ENCODE peak calls at places on chromosome X, in four cellular contexts. P is A549, Z is GM12878, N is K562. C is an unnamed sample.

GRCh38 chrX:15714529-15714928 is 23.5 kb upstream of the CA5B start:
- DNase-seq in P (no peak), Z (no peak), N (no peak), C (no peak)

GRCh38 chrX:44974462-44974861 is 101.5 kb downstream of the KDM6A start:
- DNase-seq in P (peak; percentile 25), Z (no peak), N (no peak), C (no peak)

GRCh38 chrX:47217121-47217851 is 1.2 kb upstream of the CDK16 start:
- DNase-seq in P (peak; percentile 14), Z (no peak), N (no peak), C (peak; percentile 44)

GRCh38 chrX:133600536-133600935 is 185.2 kb upstream of the GPC4 start:
- DNase-seq in P (no peak), Z (no peak), N (no peak), C (no peak)

GRCh38 chrX:119753639-119754257 is 4.6 kb upstream of the SOWAHD start:
- DNase-seq in P (no peak), Z (no peak), N (peak; percentile 46), C (peak; percentile 25)

GRCh38 chrX:130071611-130072349 is 38.5 kb downstream of the ELF4 start:
- DNase-seq in P (no peak), Z (no peak), N (peak; percentile 73), C (peak; percentile 89)

GRCh38 chrX:153820601-153821000 is 9.7 kb downstream of the PDZD4 start:
- DNase-seq in P (no peak), Z (no peak), N (no peak), C (no peak)

GRCh38 chrX:12894074-12894691 is 12.2 kb upstream of the TLR8 start:
- DNase-seq in P (peak; percentile 33), Z (no peak), N (peak; percentile 57), C (peak; percentile 28)

GRCh38 chrX:119685225-119686066 is 7.5 kb downstream of the SEPTIN6 start:
- DNase-seq in P (no peak), Z (no peak), N (peak; percentile 65), C (no peak)

GRCh38 chrX:65781845-65782244 is 114.4 kb downstream of the MSN start:
- DNase-seq in P (no peak), Z (no peak), N (no peak), C (no peak)

GRCh38 chrX:140817943-140818342 is 108.4 kb downstream of the LINC00632 start:
- DNase-seq in P (peak; percentile 7), Z (no peak), N (peak; percentile 9), C (no peak)

GRCh38 chrX:154696328-154697045 is 43.1 kb upstream of the CTAG2 start:
- DNase-seq in P (no peak), Z (no peak), N (no peak), C (no peak)

GRCh38 chrX:51851507-51852085 is 41.8 kb upstream of the MAGED1 start:
- DNase-seq in P (no peak), Z (no peak), N (peak; percentile 3), C (peak; percentile 6)

GRCh38 chrX:1248381-1249061 is 20.1 kb upstream of the CSF2RA start:
- DNase-seq in P (no peak), Z (no peak), N (no peak), C (peak; percentile 7)

GRCh38 chrX:19795289-19795688 is 92.1 kb downstream of the SH3KBP1 start:
- DNase-seq in P (no peak), Z (no peak), N (no peak), C (no peak)

GRCh38 chrX:154717824-154718223 is 33.1 kb downstream of the GAB3 start:
- DNase-seq in P (no peak), Z (no peak), N (peak; percentile 89), C (no peak)

GRCh38 chrX:19791562-19791961 is 95.8 kb downstream of the SH3KBP1 start:
- DNase-seq in P (no peak), Z (no peak), N (no peak), C (no peak)

GRCh38 chrX:119512145-119512800 is 44.0 kb downstream of the SLC25A5 start:
- DNase-seq in P (peak; percentile 84), Z (no peak), N (peak; percentile 80), C (peak; percentile 75)

GRCh38 chrX:118974088-118974907 is at the start of gene LONRF3:
- DNase-seq in P (peak; percentile 53), Z (no peak), N (peak; percentile 60), C (peak; percentile 58)

GRCh38 chrX:113741744-113742143 is 842.1 kb upstream of the HTR2C start:
- DNase-seq in P (no peak), Z (no peak), N (peak; percentile 1), C (peak; percentile 2)

GRCh38 chrX:50905334-50905733 is 5.2 kb upstream of the BMP15 start:
- DNase-seq in P (no peak), Z (no peak), N (peak; percentile 39), C (peak; percentile 4)

GRCh38 chrX:48802089-48802812 is 384 bp downstream of the HDAC6 start:
- DNase-seq in P (peak; percentile 86), Z (peak; percentile 40), N (peak; percentile 93), C (peak; percentile 85)

GRCh38 chrX:85115252-85115651 is 111.6 kb downstream of the APOOL start:
- DNase-seq in P (no peak), Z (no peak), N (no peak), C (no peak)

GRCh38 chrX:54819201-54819600 is 11.7 kb downstream of the MAGED2 start:
- DNase-seq in P (no peak), Z (no peak), N (no peak), C (no peak)

GRCh38 chrX:10566726-10567097 is 53.7 kb downstream of the MID1 start:
- DNase-seq in P (no peak), Z (no peak), N (no peak), C (no peak)

GRCh38 chrX:110381216-110381615 is 22.6 kb downstream of the RTL9 start:
- DNase-seq in P (no peak), Z (no peak), N (no peak), C (no peak)

GRCh38 chrX:146363919-146364318 is 445.7 kb upstream of the CXorf51B start:
- DNase-seq in P (no peak), Z (no peak), N (no peak), C (no peak)

GRCh38 chrX:10617186-10617963 is 3.0 kb downstream of the MID1 start:
- DNase-seq in P (no peak), Z (no peak), N (no peak), C (no peak)

GRCh38 chrX:18998653-18999052 is 14.7 kb upstream of the PHKA2 start:
- DNase-seq in P (no peak), Z (no peak), N (no peak), C (no peak)

GRCh38 chrX:109987884-109988283 is 15.0 kb upstream of the TMEM164 start:
- DNase-seq in P (no peak), Z (no peak), N (no peak), C (no peak)

GRCh38 chrX:151019837-151020236 is 36.7 kb downstream of the HMGB3 start:
- DNase-seq in P (no peak), Z (no peak), N (no peak), C (no peak)

GRCh38 chrX:37846934-37847732 is at the start of gene DYNLT3:
- DNase-seq in P (peak; percentile 35), Z (peak; percentile 39), N (peak; percentile 80), C (peak; percentile 56)

GRCh38 chrX:150508461-150509367 is 59.7 kb upstream of the MTM1 start:
- DNase-seq in P (no peak), Z (no peak), N (no peak), C (no peak)

GRCh38 chrX:100647739-100648138 is 3.7 kb downstream of the SRPX2 start:
- DNase-seq in P (no peak), Z (no peak), N (no peak), C (peak; percentile 60)

GRCh38 chrX:96684339-96685204 is at the start of gene DIAPH2:
- DNase-seq in P (peak; percentile 46), Z (peak; percentile 34), N (no peak), C (peak; percentile 78)

DNA sequence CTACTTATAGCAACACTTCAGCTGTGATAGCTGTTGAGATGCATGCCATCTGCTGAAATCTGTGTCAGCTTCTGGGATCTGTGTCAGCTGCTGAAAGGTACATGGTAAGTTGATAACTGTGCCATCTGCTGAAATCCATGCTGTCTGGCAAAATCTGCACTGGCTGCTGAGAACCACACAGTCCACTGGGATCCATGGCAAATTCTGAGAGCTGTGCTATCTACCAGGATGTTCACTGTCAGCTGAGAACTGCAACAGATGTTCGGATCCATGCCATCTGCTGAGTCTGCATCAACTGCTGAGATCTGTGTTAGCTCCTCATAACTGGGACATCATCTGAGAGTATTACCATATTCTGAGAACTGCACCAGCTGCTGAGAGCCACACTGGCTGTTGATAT is 430.5 kb upstream of the POU3F4 start:
- DNase-seq in P (no peak), Z (no peak), N (no peak), C (no peak)
- TF ChIP-seq POLR2AphosphoS2 in P (no peak), Z (no peak), N (no peak), C (no peak)

GRCh38 chrX:40853816-40854123 is 118.4 kb upstream of the MED14 start:
- DNase-seq in P (no peak), Z (no peak), N (no peak), C (no peak)

GRCh38 chrX:40853004-40853815 is 117.9 kb upstream of the MED14 start:
- DNase-seq in P (no peak), Z (no peak), N (no peak), C (no peak)

GRCh38 chrX:40854242-40854641 is 118.9 kb upstream of the MED14 start:
- DNase-seq in P (no peak), Z (no peak), N (no peak), C (no peak)

GRCh38 chrX:40855932-40856515 is 120.7 kb upstream of the MED14 start:
- DNase-seq in P (no peak), Z (no peak), N (no peak), C (no peak)

GRCh38 chrX:40855411-40855810 is 120.1 kb upstream of the MED14 start:
- DNase-seq in P (no peak), Z (no peak), N (no peak), C (no peak)
- TF ChIP-seq POLR2AphosphoS2 in P (no peak), Z (no peak), N (no peak), C (no peak)

GRCh38 chrX:39059866-39060265 is 258.6 kb downstream of the MID1IP1 start:
- DNase-seq in P (no peak), Z (no peak), N (no peak), C (no peak)

GRCh38 chrX:39063702-39064101 is 262.4 kb downstream of the MID1IP1 start:
- DNase-seq in P (no peak), Z (no peak), N (no peak), C (no peak)

GRCh38 chrX:39052751-39053150 is 251.5 kb downstream of the MID1IP1 start:
- DNase-seq in P (no peak), Z (no peak), N (no peak), C (no peak)

GRCh38 chrX:39063037-39063436 is 261.8 kb downstream of the MID1IP1 start:
- DNase-seq in P (no peak), Z (no peak), N (no peak), C (no peak)

GRCh38 chrX:39058724-39059123 is 257.5 kb downstream of the MID1IP1 start:
- DNase-seq in P (no peak), Z (no peak), N (no peak), C (no peak)
- TF ChIP-seq POLR2AphosphoS2 in P (no peak), Z (no peak), N (no peak), C (no peak)

GRCh38 chrX:30892591-30892990 is 3.5 kb upstream of the TAB3 start:
- DNase-seq in P (no peak), Z (no peak), N (no peak), C (no peak)
- TF ChIP-seq POLR2AphosphoS2 in P (no peak), Z (no peak), N (no peak), C (no peak)